ENCODE peak calls at places on chromosomes 11 and 22, in four cellular contexts. One of them, this sample, is unnamed.

GRCh38 chr22:17869285-17870096 is 95.2 kb upstream of the BID start:
- DNase-seq in AG10803: no peak
- DNase-seq in cardiac muscle cell: no peak
- DNase-seq in fibroblast of pulmonary artery: no peak
- DNase-seq in this sample: no peak

GRCh38 chr22:46201059-46201757 is 48.9 kb downstream of the CDPF1 start:
- DNase-seq in AG10803: no peak
- DNase-seq in cardiac muscle cell: no peak
- DNase-seq in fibroblast of pulmonary artery: no peak
- DNase-seq in this sample: no peak

GRCh38 chr22:41524809-41525449 is 19.3 kb downstream of the POLR3H start:
- DNase-seq in AG10803: no peak
- DNase-seq in cardiac muscle cell: no peak
- DNase-seq in fibroblast of pulmonary artery: no peak
- DNase-seq in this sample: no peak

GRCh38 chr11:19988598-19988997 is 171.7 kb downstream of the DBX1 start:
- DNase-seq in AG10803: peak; percentile 99
- DNase-seq in cardiac muscle cell: no peak
- DNase-seq in fibroblast of pulmonary artery: peak; percentile 91
- DNase-seq in this sample: peak; percentile 67

GRCh38 chr11:44305643-44306468 is 4.1 kb downstream of the ALX4 start:
- DNase-seq in AG10803: no peak
- DNase-seq in cardiac muscle cell: no peak
- DNase-seq in fibroblast of pulmonary artery: no peak
- DNase-seq in this sample: no peak

GRCh38 chr11:120714448-120714847 is 202.9 kb downstream of the GRIK4 start:
- DNase-seq in AG10803: no peak
- DNase-seq in cardiac muscle cell: no peak
- DNase-seq in fibroblast of pulmonary artery: peak; percentile 4
- DNase-seq in this sample: no peak

GRCh38 chr11:44532809-44533208 is 32.7 kb upstream of the CD82 start:
- DNase-seq in AG10803: no peak
- DNase-seq in cardiac muscle cell: no peak
- DNase-seq in fibroblast of pulmonary artery: no peak
- DNase-seq in this sample: no peak

GRCh38 chr11:75554258-75555022 is 7.6 kb upstream of the SERPINH1 start:
- DNase-seq in AG10803: peak; percentile 100
- DNase-seq in cardiac muscle cell: peak; percentile 92
- DNase-seq in fibroblast of pulmonary artery: peak; percentile 100
- DNase-seq in this sample: peak; percentile 40

GRCh38 chr11:128161994-128162393 is 425.4 kb downstream of the ETS1 start:
- DNase-seq in AG10803: no peak
- DNase-seq in cardiac muscle cell: no peak
- DNase-seq in fibroblast of pulmonary artery: no peak
- DNase-seq in this sample: no peak

GRCh38 chr11:1640076-1640946 is 10.7 kb downstream of the KRTAP5-5 start:
- DNase-seq in AG10803: no peak
- DNase-seq in cardiac muscle cell: peak; percentile 62
- DNase-seq in fibroblast of pulmonary artery: peak; percentile 19
- DNase-seq in this sample: peak; percentile 48

GRCh38 chr11:834371-835316 is 1.9 kb downstream of the CD151 start:
- DNase-seq in AG10803: peak; percentile 82
- DNase-seq in cardiac muscle cell: no peak
- DNase-seq in fibroblast of pulmonary artery: peak; percentile 61
- DNase-seq in this sample: peak; percentile 96

GRCh38 chr11:110092577-110093406 is at the start of gene ZC3H12C:
- DNase-seq in AG10803: peak; percentile 89
- DNase-seq in cardiac muscle cell: peak; percentile 91
- DNase-seq in fibroblast of pulmonary artery: peak; percentile 90
- DNase-seq in this sample: peak; percentile 94

GRCh38 chr11:73249304-73249703 is 22.8 kb upstream of the P2RY6 start:
- DNase-seq in AG10803: no peak
- DNase-seq in cardiac muscle cell: no peak
- DNase-seq in fibroblast of pulmonary artery: no peak
- DNase-seq in this sample: peak; percentile 67

GRCh38 chr11:126398296-126398695 is 42.8 kb downstream of the ST3GAL4 start:
- DNase-seq in AG10803: no peak
- DNase-seq in cardiac muscle cell: no peak
- DNase-seq in fibroblast of pulmonary artery: no peak
- DNase-seq in this sample: no peak

GRCh38 chr11:117809236-117810055 is 12.4 kb upstream of the DSCAML1 start:
- DNase-seq in AG10803: peak; percentile 40
- DNase-seq in cardiac muscle cell: peak; percentile 86
- DNase-seq in fibroblast of pulmonary artery: peak; percentile 44
- DNase-seq in this sample: peak; percentile 61
- H3K4me3 ChIP-seq in AG10803: no peak overlapping the region
- H3K4me3 ChIP-seq in cardiac muscle cell: no peak overlapping the region
- H3K4me3 ChIP-seq in fibroblast of pulmonary artery: no peak overlapping the region
- H3K4me3 ChIP-seq in this sample: no peak overlapping the region

DNA sequence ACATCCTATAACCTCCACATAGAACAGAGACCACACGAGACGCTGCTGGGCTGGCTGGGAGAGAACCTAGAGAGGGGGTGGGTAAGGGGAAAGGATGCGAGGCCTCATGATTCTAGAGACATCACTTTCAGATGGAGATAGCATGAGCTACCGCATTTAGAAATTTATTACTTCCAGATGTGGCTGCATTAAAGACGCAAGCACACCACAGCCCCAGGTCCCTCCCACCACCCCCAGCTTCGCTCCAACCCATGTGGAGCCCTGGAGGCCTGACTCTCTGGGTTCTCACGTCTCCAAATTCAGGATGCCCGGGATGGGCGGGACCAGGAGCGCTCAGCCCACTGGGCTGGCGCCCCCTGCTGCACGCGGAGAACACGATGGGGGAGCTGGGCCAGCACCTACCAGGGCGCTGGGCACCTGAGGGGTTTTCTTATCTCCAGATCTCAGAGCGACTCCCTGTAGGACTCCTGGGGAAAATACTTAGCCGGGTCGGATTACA is 13.6 kb downstream of the MRPL21 start:
- DNase-seq in AG10803: peak; percentile 98
- DNase-seq in cardiac muscle cell: peak; percentile 54
- DNase-seq in fibroblast of pulmonary artery: peak; percentile 42
- DNase-seq in this sample: peak; percentile 17
- TF ChIP-seq CTCF in AG10803: peak; percentile 76
- TF ChIP-seq CTCF in cardiac muscle cell: peak; percentile 72
- TF ChIP-seq CTCF in fibroblast of pulmonary artery: peak; percentile 59
- TF ChIP-seq CTCF in this sample: peak; percentile 30

DNA sequence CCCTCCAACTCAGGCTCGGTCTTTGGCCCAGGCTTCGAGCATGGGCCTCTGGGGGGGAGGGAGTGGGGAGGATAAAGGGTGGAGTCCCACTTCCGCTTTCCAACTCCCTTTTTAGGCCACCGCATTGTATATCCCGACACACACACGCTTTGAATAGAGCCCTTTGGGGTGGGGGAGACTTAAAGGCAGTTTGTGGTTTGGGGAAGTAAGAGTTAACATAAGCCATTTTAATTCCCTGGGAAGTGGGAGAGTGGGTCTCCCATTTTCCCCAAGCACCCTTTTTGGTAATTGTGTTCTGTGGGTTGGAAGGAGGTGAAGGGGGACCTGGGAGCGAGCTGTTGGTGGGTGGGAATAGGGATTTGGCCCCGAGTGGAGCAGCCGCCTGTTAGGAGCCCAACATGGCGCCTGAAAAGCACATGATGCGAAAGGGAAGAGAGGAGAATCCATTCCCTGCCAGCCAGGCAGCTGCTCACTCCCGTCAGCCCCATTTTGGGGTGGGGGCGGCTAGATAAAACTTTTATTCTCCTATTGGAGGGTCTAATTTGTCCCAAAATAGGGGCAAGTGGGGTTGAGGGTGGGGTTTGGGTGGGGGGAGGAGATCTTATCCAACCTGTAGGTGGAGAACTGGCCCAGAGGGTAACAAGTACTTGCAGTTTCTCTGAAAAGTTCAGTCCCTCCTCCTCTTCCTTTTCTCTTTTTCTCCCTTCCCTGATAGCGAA is 983 bp downstream of the PCF11 start:
- DNase-seq in AG10803: peak; percentile 38
- DNase-seq in cardiac muscle cell: peak; percentile 66
- DNase-seq in fibroblast of pulmonary artery: peak; percentile 53
- DNase-seq in this sample: peak; percentile 50
- H3K4me3 ChIP-seq in AG10803: peak overlapping the region; percentile 94
- H3K4me3 ChIP-seq in cardiac muscle cell: peak overlapping the region; percentile 68
- H3K4me3 ChIP-seq in fibroblast of pulmonary artery: peak overlapping the region; percentile 97
- H3K4me3 ChIP-seq in this sample: peak overlapping the region; percentile 99

GRCh38 chr11:66863428-66864125 is 6.7 kb downstream of the LRFN4 start:
- DNase-seq in AG10803: no peak
- DNase-seq in cardiac muscle cell: no peak
- DNase-seq in fibroblast of pulmonary artery: no peak
- DNase-seq in this sample: no peak

GRCh38 chr11:66864172-66864901 is 7.5 kb downstream of the LRFN4 start:
- DNase-seq in AG10803: no peak
- DNase-seq in cardiac muscle cell: no peak
- DNase-seq in fibroblast of pulmonary artery: no peak
- DNase-seq in this sample: no peak

GRCh38 chr11:66861774-66862558 is 5.1 kb downstream of the LRFN4 start:
- DNase-seq in AG10803: no peak
- DNase-seq in cardiac muscle cell: no peak
- DNase-seq in fibroblast of pulmonary artery: no peak
- DNase-seq in this sample: no peak

GRCh38 chr11:66861051-66861773 is 4.3 kb downstream of the LRFN4 start:
- DNase-seq in AG10803: no peak
- DNase-seq in cardiac muscle cell: no peak
- DNase-seq in fibroblast of pulmonary artery: no peak
- DNase-seq in this sample: no peak

GRCh38 chr11:66862559-66863037 is 5.7 kb downstream of the LRFN4 start:
- DNase-seq in AG10803: no peak
- DNase-seq in cardiac muscle cell: no peak
- DNase-seq in fibroblast of pulmonary artery: no peak
- DNase-seq in this sample: no peak
- TF ChIP-seq CTCF in AG10803: no peak
- TF ChIP-seq CTCF in cardiac muscle cell: no peak
- TF ChIP-seq CTCF in fibroblast of pulmonary artery: no peak
- TF ChIP-seq CTCF in this sample: no peak

DNA sequence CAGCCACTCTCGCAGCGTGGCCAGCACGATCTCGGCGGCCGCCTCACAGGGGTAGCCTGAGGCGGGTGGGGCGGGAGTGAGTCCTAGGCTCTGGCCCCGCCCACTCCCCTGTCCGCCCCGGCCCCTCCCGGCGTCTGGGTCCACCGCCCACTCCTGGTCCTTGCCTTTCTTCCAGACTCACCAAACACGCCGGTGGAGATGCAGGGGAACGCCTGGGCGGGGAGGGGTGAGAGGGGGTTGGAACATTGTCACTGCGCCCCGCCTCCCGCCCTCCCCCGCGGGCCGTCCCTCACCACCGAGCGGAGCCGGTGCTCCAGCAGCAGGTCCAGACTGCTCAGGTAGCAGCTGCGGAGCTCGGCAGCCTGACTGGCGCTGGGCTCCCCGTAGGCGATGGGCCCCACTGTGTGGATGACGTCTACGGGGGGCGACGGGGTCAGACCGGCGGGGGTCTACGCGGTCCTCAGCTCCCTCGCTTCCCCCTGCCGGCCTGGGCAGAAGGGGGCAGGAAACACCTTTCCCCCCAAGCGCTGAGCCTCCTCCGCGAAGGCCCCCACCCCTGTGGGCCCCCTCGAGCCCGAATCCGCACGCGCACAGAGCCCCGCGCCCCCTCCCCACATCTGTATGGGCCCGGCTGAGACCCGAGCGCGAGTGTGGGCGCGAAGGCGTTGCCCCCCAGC is 13.2 kb downstream of the OTUB1 start:
- DNase-seq in AG10803: no peak
- DNase-seq in cardiac muscle cell: peak; percentile 74
- DNase-seq in fibroblast of pulmonary artery: peak; percentile 26
- DNase-seq in this sample: peak; percentile 98
- H3K4me3 ChIP-seq in AG10803: no peak overlapping the region
- H3K4me3 ChIP-seq in cardiac muscle cell: peak overlapping the region; percentile 13
- H3K4me3 ChIP-seq in fibroblast of pulmonary artery: no peak overlapping the region
- H3K4me3 ChIP-seq in this sample: no peak overlapping the region

This sample was measured in epithelial cell of esophagus.